ENCODE peak calls at places on chromosomes 11 and 22, in four cellular contexts. One of them, this sample, is unnamed.

GRCh38 chr11:72676874-72677341 is 2.7 kb upstream of the PDE2A start:
- DNase-seq in stimulated activated naive B cell treated with anti-CD40 and anti-IgM and Interleukin-4, amounts not matched to agents 10 μg/mL and 1 μg/mL and 100 μg/mL, for 72 hours: peak
- DNase-seq in brain microvascular endothelial cell: peak
- DNase-seq in activated CD4-positive, alpha-beta T cell treated with anti-CD3 and anti-CD28 coated beads, Interleukin-2, amount 50 U/mL, for 24 hours: peak
- DNase-seq in this sample: no peak

GRCh38 chr11:23497040-23497439 is 636.8 kb upstream of the CCDC179 start:
- DNase-seq in brain microvascular endothelial cell: no peak
- DNase-seq in activated CD4-positive, alpha-beta T cell treated with anti-CD3 and anti-CD28 coated beads, Interleukin-2, amount 50 U/mL, for 24 hours: no peak
- DNase-seq in stimulated activated naive B cell treated with anti-CD40 and anti-IgM and Interleukin-4, amounts not matched to agents 10 μg/mL and 1 μg/mL and 100 μg/mL, for 72 hours: no peak
- DNase-seq in this sample: no peak

GRCh38 chr11:119791701-119792151 is 62.7 kb upstream of the NECTIN1 start:
- DNase-seq in brain microvascular endothelial cell: peak
- DNase-seq in stimulated activated naive B cell treated with anti-CD40 and anti-IgM and Interleukin-4, amounts not matched to agents 10 μg/mL and 1 μg/mL and 100 μg/mL, for 72 hours: no peak
- DNase-seq in activated CD4-positive, alpha-beta T cell treated with anti-CD3 and anti-CD28 coated beads, Interleukin-2, amount 50 U/mL, for 24 hours: no peak
- DNase-seq in this sample: no peak

GRCh38 chr11:2096919-2097301 is 42.3 kb downstream of the IGF2 start:
- DNase-seq in activated CD4-positive, alpha-beta T cell treated with anti-CD3 and anti-CD28 coated beads, Interleukin-2, amount 50 U/mL, for 24 hours: no peak
- DNase-seq in brain microvascular endothelial cell: no peak
- DNase-seq in stimulated activated naive B cell treated with anti-CD40 and anti-IgM and Interleukin-4, amounts not matched to agents 10 μg/mL and 1 μg/mL and 100 μg/mL, for 72 hours: no peak
- DNase-seq in this sample: no peak

GRCh38 chr11:6686006-6686405 is 2.9 kb upstream of the MRPL17 start:
- DNase-seq in stimulated activated naive B cell treated with anti-CD40 and anti-IgM and Interleukin-4, amounts not matched to agents 10 μg/mL and 1 μg/mL and 100 μg/mL, for 72 hours: no peak
- DNase-seq in activated CD4-positive, alpha-beta T cell treated with anti-CD3 and anti-CD28 coated beads, Interleukin-2, amount 50 U/mL, for 24 hours: no peak
- DNase-seq in brain microvascular endothelial cell: no peak
- DNase-seq in this sample: no peak

GRCh38 chr11:10885703-10886363 is 28.0 kb upstream of the ZBED5 start:
- DNase-seq in activated CD4-positive, alpha-beta T cell treated with anti-CD3 and anti-CD28 coated beads, Interleukin-2, amount 50 U/mL, for 24 hours: no peak
- DNase-seq in stimulated activated naive B cell treated with anti-CD40 and anti-IgM and Interleukin-4, amounts not matched to agents 10 μg/mL and 1 μg/mL and 100 μg/mL, for 72 hours: no peak
- DNase-seq in brain microvascular endothelial cell: peak
- DNase-seq in this sample: no peak

GRCh38 chr11:88122956-88123355 is 52.3 kb downstream of the RAB38 start:
- DNase-seq in stimulated activated naive B cell treated with anti-CD40 and anti-IgM and Interleukin-4, amounts not matched to agents 10 μg/mL and 1 μg/mL and 100 μg/mL, for 72 hours: no peak
- DNase-seq in activated CD4-positive, alpha-beta T cell treated with anti-CD3 and anti-CD28 coated beads, Interleukin-2, amount 50 U/mL, for 24 hours: no peak
- DNase-seq in brain microvascular endothelial cell: no peak
- DNase-seq in this sample: no peak

GRCh38 chr22:38467904-38468760 is at the start of gene KDELR3:
- DNase-seq in stimulated activated naive B cell treated with anti-CD40 and anti-IgM and Interleukin-4, amounts not matched to agents 10 μg/mL and 1 μg/mL and 100 μg/mL, for 72 hours: peak
- DNase-seq in brain microvascular endothelial cell: peak
- DNase-seq in activated CD4-positive, alpha-beta T cell treated with anti-CD3 and anti-CD28 coated beads, Interleukin-2, amount 50 U/mL, for 24 hours: peak
- DNase-seq in this sample: no peak

GRCh38 chr11:75413864-75414263 is 14.5 kb downstream of the RPS3 start:
- DNase-seq in brain microvascular endothelial cell: no peak
- DNase-seq in stimulated activated naive B cell treated with anti-CD40 and anti-IgM and Interleukin-4, amounts not matched to agents 10 μg/mL and 1 μg/mL and 100 μg/mL, for 72 hours: no peak
- DNase-seq in activated CD4-positive, alpha-beta T cell treated with anti-CD3 and anti-CD28 coated beads, Interleukin-2, amount 50 U/mL, for 24 hours: no peak
- DNase-seq in this sample: no peak

GRCh38 chr22:45127866-45128265 is 35.9 kb upstream of the NUP50 start:
- DNase-seq in stimulated activated naive B cell treated with anti-CD40 and anti-IgM and Interleukin-4, amounts not matched to agents 10 μg/mL and 1 μg/mL and 100 μg/mL, for 72 hours: no peak
- DNase-seq in activated CD4-positive, alpha-beta T cell treated with anti-CD3 and anti-CD28 coated beads, Interleukin-2, amount 50 U/mL, for 24 hours: no peak
- DNase-seq in brain microvascular endothelial cell: peak
- DNase-seq in this sample: no peak

GRCh38 chr11:129143335-129143734 is 48.8 kb downstream of the ARHGAP32 start:
- DNase-seq in activated CD4-positive, alpha-beta T cell treated with anti-CD3 and anti-CD28 coated beads, Interleukin-2, amount 50 U/mL, for 24 hours: no peak
- DNase-seq in brain microvascular endothelial cell: peak
- DNase-seq in stimulated activated naive B cell treated with anti-CD40 and anti-IgM and Interleukin-4, amounts not matched to agents 10 μg/mL and 1 μg/mL and 100 μg/mL, for 72 hours: no peak
- DNase-seq in this sample: no peak

GRCh38 chr11:126303623-126304456 is at the start of gene DCPS:
- DNase-seq in activated CD4-positive, alpha-beta T cell treated with anti-CD3 and anti-CD28 coated beads, Interleukin-2, amount 50 U/mL, for 24 hours: peak
- DNase-seq in brain microvascular endothelial cell: peak
- DNase-seq in stimulated activated naive B cell treated with anti-CD40 and anti-IgM and Interleukin-4, amounts not matched to agents 10 μg/mL and 1 μg/mL and 100 μg/mL, for 72 hours: peak
- DNase-seq in this sample: peak

GRCh38 chr11:15907806-15908205 is 448.5 kb downstream of the SOX6 start:
- DNase-seq in brain microvascular endothelial cell: no peak
- DNase-seq in stimulated activated naive B cell treated with anti-CD40 and anti-IgM and Interleukin-4, amounts not matched to agents 10 μg/mL and 1 μg/mL and 100 μg/mL, for 72 hours: no peak
- DNase-seq in activated CD4-positive, alpha-beta T cell treated with anti-CD3 and anti-CD28 coated beads, Interleukin-2, amount 50 U/mL, for 24 hours: no peak
- DNase-seq in this sample: no peak

GRCh38 chr22:22197993-22198402 is 46.6 kb upstream of the VPREB1 start:
- DNase-seq in stimulated activated naive B cell treated with anti-CD40 and anti-IgM and Interleukin-4, amounts not matched to agents 10 μg/mL and 1 μg/mL and 100 μg/mL, for 72 hours: no peak
- DNase-seq in brain microvascular endothelial cell: no peak
- DNase-seq in activated CD4-positive, alpha-beta T cell treated with anti-CD3 and anti-CD28 coated beads, Interleukin-2, amount 50 U/mL, for 24 hours: no peak
- DNase-seq in this sample: no peak

GRCh38 chr22:35155403-35156025 is 89.6 kb downstream of the ISX start:
- DNase-seq in stimulated activated naive B cell treated with anti-CD40 and anti-IgM and Interleukin-4, amounts not matched to agents 10 μg/mL and 1 μg/mL and 100 μg/mL, for 72 hours: no peak
- DNase-seq in activated CD4-positive, alpha-beta T cell treated with anti-CD3 and anti-CD28 coated beads, Interleukin-2, amount 50 U/mL, for 24 hours: no peak
- DNase-seq in brain microvascular endothelial cell: no peak
- DNase-seq in this sample: no peak

GRCh38 chr22:36644333-36644757 is 59.2 kb downstream of the CACNG2 start:
- DNase-seq in activated CD4-positive, alpha-beta T cell treated with anti-CD3 and anti-CD28 coated beads, Interleukin-2, amount 50 U/mL, for 24 hours: no peak
- DNase-seq in brain microvascular endothelial cell: peak
- DNase-seq in stimulated activated naive B cell treated with anti-CD40 and anti-IgM and Interleukin-4, amounts not matched to agents 10 μg/mL and 1 μg/mL and 100 μg/mL, for 72 hours: no peak
- DNase-seq in this sample: no peak

GRCh38 chr11:47104337-47104950 is 72.2 kb downstream of the ARFGAP2 start:
- DNase-seq in brain microvascular endothelial cell: peak
- DNase-seq in stimulated activated naive B cell treated with anti-CD40 and anti-IgM and Interleukin-4, amounts not matched to agents 10 μg/mL and 1 μg/mL and 100 μg/mL, for 72 hours: no peak
- DNase-seq in activated CD4-positive, alpha-beta T cell treated with anti-CD3 and anti-CD28 coated beads, Interleukin-2, amount 50 U/mL, for 24 hours: no peak
- DNase-seq in this sample: no peak

GRCh38 chr11:126346586-126346940 is 8.9 kb upstream of the ST3GAL4 start:
- DNase-seq in activated CD4-positive, alpha-beta T cell treated with anti-CD3 and anti-CD28 coated beads, Interleukin-2, amount 50 U/mL, for 24 hours: no peak
- DNase-seq in stimulated activated naive B cell treated with anti-CD40 and anti-IgM and Interleukin-4, amounts not matched to agents 10 μg/mL and 1 μg/mL and 100 μg/mL, for 72 hours: no peak
- DNase-seq in brain microvascular endothelial cell: no peak
- DNase-seq in this sample: no peak

GRCh38 chr11:65471410-65471762 is 27.5 kb upstream of the MALAT1 start:
- DNase-seq in activated CD4-positive, alpha-beta T cell treated with anti-CD3 and anti-CD28 coated beads, Interleukin-2, amount 50 U/mL, for 24 hours: no peak
- DNase-seq in brain microvascular endothelial cell: peak
- DNase-seq in stimulated activated naive B cell treated with anti-CD40 and anti-IgM and Interleukin-4, amounts not matched to agents 10 μg/mL and 1 μg/mL and 100 μg/mL, for 72 hours: no peak
- DNase-seq in this sample: no peak

GRCh38 chr11:67238894-67239794 is 27.1 kb upstream of the GRK2 start:
- DNase-seq in activated CD4-positive, alpha-beta T cell treated with anti-CD3 and anti-CD28 coated beads, Interleukin-2, amount 50 U/mL, for 24 hours: no peak
- DNase-seq in stimulated activated naive B cell treated with anti-CD40 and anti-IgM and Interleukin-4, amounts not matched to agents 10 μg/mL and 1 μg/mL and 100 μg/mL, for 72 hours: no peak
- DNase-seq in brain microvascular endothelial cell: no peak
- DNase-seq in this sample: no peak

GRCh38 chr22:17563936-17564391 is 666 bp downstream of the SLC25A18 start:
- DNase-seq in activated CD4-positive, alpha-beta T cell treated with anti-CD3 and anti-CD28 coated beads, Interleukin-2, amount 50 U/mL, for 24 hours: no peak
- DNase-seq in brain microvascular endothelial cell: no peak
- DNase-seq in stimulated activated naive B cell treated with anti-CD40 and anti-IgM and Interleukin-4, amounts not matched to agents 10 μg/mL and 1 μg/mL and 100 μg/mL, for 72 hours: no peak
- DNase-seq in this sample: no peak

GRCh38 chr11:79018371-79018849 is 422.4 kb downstream of the TENM4 start:
- DNase-seq in stimulated activated naive B cell treated with anti-CD40 and anti-IgM and Interleukin-4, amounts not matched to agents 10 μg/mL and 1 μg/mL and 100 μg/mL, for 72 hours: no peak
- DNase-seq in brain microvascular endothelial cell: peak
- DNase-seq in activated CD4-positive, alpha-beta T cell treated with anti-CD3 and anti-CD28 coated beads, Interleukin-2, amount 50 U/mL, for 24 hours: no peak
- DNase-seq in this sample: no peak

GRCh38 chr11:69304686-69305085 is 10.7 kb downstream of the MYEOV start:
- DNase-seq in activated CD4-positive, alpha-beta T cell treated with anti-CD3 and anti-CD28 coated beads, Interleukin-2, amount 50 U/mL, for 24 hours: no peak
- DNase-seq in brain microvascular endothelial cell: no peak
- DNase-seq in stimulated activated naive B cell treated with anti-CD40 and anti-IgM and Interleukin-4, amounts not matched to agents 10 μg/mL and 1 μg/mL and 100 μg/mL, for 72 hours: no peak
- DNase-seq in this sample: no peak

GRCh38 chr11:12803086-12803826 is 129.0 kb downstream of the TEAD1 start:
- DNase-seq in brain microvascular endothelial cell: no peak
- DNase-seq in stimulated activated naive B cell treated with anti-CD40 and anti-IgM and Interleukin-4, amounts not matched to agents 10 μg/mL and 1 μg/mL and 100 μg/mL, for 72 hours: no peak
- DNase-seq in activated CD4-positive, alpha-beta T cell treated with anti-CD3 and anti-CD28 coated beads, Interleukin-2, amount 50 U/mL, for 24 hours: no peak
- DNase-seq in this sample: no peak

GRCh38 chr11:697028-697491 is 1.4 kb downstream of the TMEM80 start:
- DNase-seq in activated CD4-positive, alpha-beta T cell treated with anti-CD3 and anti-CD28 coated beads, Interleukin-2, amount 50 U/mL, for 24 hours: no peak
- DNase-seq in stimulated activated naive B cell treated with anti-CD40 and anti-IgM and Interleukin-4, amounts not matched to agents 10 μg/mL and 1 μg/mL and 100 μg/mL, for 72 hours: peak
- DNase-seq in brain microvascular endothelial cell: peak
- DNase-seq in this sample: peak

GRCh38 chr11:34916810-34917780 is 677 bp downstream of the PDHX start:
- DNase-seq in brain microvascular endothelial cell: peak
- DNase-seq in stimulated activated naive B cell treated with anti-CD40 and anti-IgM and Interleukin-4, amounts not matched to agents 10 μg/mL and 1 μg/mL and 100 μg/mL, for 72 hours: no peak
- DNase-seq in activated CD4-positive, alpha-beta T cell treated with anti-CD3 and anti-CD28 coated beads, Interleukin-2, amount 50 U/mL, for 24 hours: no peak
- DNase-seq in this sample: no peak

GRCh38 chr11:69439127-69439526 is 42.3 kb upstream of the LINC01488 start:
- DNase-seq in stimulated activated naive B cell treated with anti-CD40 and anti-IgM and Interleukin-4, amounts not matched to agents 10 μg/mL and 1 μg/mL and 100 μg/mL, for 72 hours: no peak
- DNase-seq in activated CD4-positive, alpha-beta T cell treated with anti-CD3 and anti-CD28 coated beads, Interleukin-2, amount 50 U/mL, for 24 hours: no peak
- DNase-seq in brain microvascular endothelial cell: no peak
- DNase-seq in this sample: no peak

GRCh38 chr11:34192481-34193401 is 87.3 kb downstream of the NAT10 start:
- DNase-seq in brain microvascular endothelial cell: peak
- DNase-seq in activated CD4-positive, alpha-beta T cell treated with anti-CD3 and anti-CD28 coated beads, Interleukin-2, amount 50 U/mL, for 24 hours: no peak
- DNase-seq in stimulated activated naive B cell treated with anti-CD40 and anti-IgM and Interleukin-4, amounts not matched to agents 10 μg/mL and 1 μg/mL and 100 μg/mL, for 72 hours: no peak
- DNase-seq in this sample: no peak

GRCh38 chr11:20594274-20595061 is 4.9 kb upstream of the SLC6A5 start:
- DNase-seq in brain microvascular endothelial cell: no peak
- DNase-seq in activated CD4-positive, alpha-beta T cell treated with anti-CD3 and anti-CD28 coated beads, Interleukin-2, amount 50 U/mL, for 24 hours: no peak
- DNase-seq in stimulated activated naive B cell treated with anti-CD40 and anti-IgM and Interleukin-4, amounts not matched to agents 10 μg/mL and 1 μg/mL and 100 μg/mL, for 72 hours: no peak
- DNase-seq in this sample: no peak

GRCh38 chr11:113014731-113015455 is 53.7 kb downstream of the NCAM1 start:
- DNase-seq in stimulated activated naive B cell treated with anti-CD40 and anti-IgM and Interleukin-4, amounts not matched to agents 10 μg/mL and 1 μg/mL and 100 μg/mL, for 72 hours: no peak
- DNase-seq in brain microvascular endothelial cell: no peak
- DNase-seq in activated CD4-positive, alpha-beta T cell treated with anti-CD3 and anti-CD28 coated beads, Interleukin-2, amount 50 U/mL, for 24 hours: no peak
- DNase-seq in this sample: no peak

GRCh38 chr11:93986716-93987115 is 34.4 kb upstream of the HEPHL1 start:
- DNase-seq in activated CD4-positive, alpha-beta T cell treated with anti-CD3 and anti-CD28 coated beads, Interleukin-2, amount 50 U/mL, for 24 hours: no peak
- DNase-seq in brain microvascular endothelial cell: no peak
- DNase-seq in stimulated activated naive B cell treated with anti-CD40 and anti-IgM and Interleukin-4, amounts not matched to agents 10 μg/mL and 1 μg/mL and 100 μg/mL, for 72 hours: no peak
- DNase-seq in this sample: no peak

GRCh38 chr11:121221801-121222200 is 70.8 kb upstream of the SC5D start:
- DNase-seq in stimulated activated naive B cell treated with anti-CD40 and anti-IgM and Interleukin-4, amounts not matched to agents 10 μg/mL and 1 μg/mL and 100 μg/mL, for 72 hours: no peak
- DNase-seq in brain microvascular endothelial cell: no peak
- DNase-seq in activated CD4-positive, alpha-beta T cell treated with anti-CD3 and anti-CD28 coated beads, Interleukin-2, amount 50 U/mL, for 24 hours: no peak
- DNase-seq in this sample: no peak

GRCh38 chr11:57648791-57649735 is 649 bp downstream of the YPEL4 start:
- DNase-seq in activated CD4-positive, alpha-beta T cell treated with anti-CD3 and anti-CD28 coated beads, Interleukin-2, amount 50 U/mL, for 24 hours: no peak
- DNase-seq in brain microvascular endothelial cell: no peak
- DNase-seq in stimulated activated naive B cell treated with anti-CD40 and anti-IgM and Interleukin-4, amounts not matched to agents 10 μg/mL and 1 μg/mL and 100 μg/mL, for 72 hours: no peak
- DNase-seq in this sample: no peak